ENCODE peak calls at places on chromosomes 5 and 9, in eight cellular contexts. One of them, this sample, is unnamed.

GRCh38 chr9:97528529-97529230 is 27.2 kb downstream of the TMOD1 start:
- DNase-seq in mammary epithelial cell: no peak
- DNase-seq in pancreas: no peak
- DNase-seq in CD8-positive, alpha-beta T cell: no peak
- DNase-seq in CD4-positive, alpha-beta T cell: no peak
- DNase-seq in kidney: no peak
- DNase-seq in heart right ventricle: peak; percentile 41
- DNase-seq in aorta: no peak
- DNase-seq in this sample: no peak

GRCh38 chr5:156947933-156948332 is 15.1 kb downstream of the TIMD4 start:
- DNase-seq in mammary epithelial cell: no peak
- DNase-seq in pancreas: no peak
- DNase-seq in CD8-positive, alpha-beta T cell: no peak
- DNase-seq in CD4-positive, alpha-beta T cell: no peak
- DNase-seq in kidney: no peak
- DNase-seq in heart right ventricle: no peak
- DNase-seq in aorta: no peak
- DNase-seq in this sample: no peak

GRCh38 chr9:81562221-81563019 is 126.9 kb downstream of the TLE1 start:
- DNase-seq in mammary epithelial cell: peak; percentile 91
- DNase-seq in pancreas: peak; percentile 58
- DNase-seq in CD8-positive, alpha-beta T cell: no peak
- DNase-seq in CD4-positive, alpha-beta T cell: no peak
- DNase-seq in kidney: peak; percentile 92
- DNase-seq in heart right ventricle: peak; percentile 63
- DNase-seq in aorta: no peak
- DNase-seq in this sample: no peak

GRCh38 chr9:13719981-13720380 is 440.5 kb upstream of the MPDZ start:
- DNase-seq in mammary epithelial cell: peak; percentile 84
- DNase-seq in pancreas: no peak
- DNase-seq in CD8-positive, alpha-beta T cell: no peak
- DNase-seq in CD4-positive, alpha-beta T cell: no peak
- DNase-seq in kidney: no peak
- DNase-seq in heart right ventricle: no peak
- DNase-seq in aorta: no peak
- DNase-seq in this sample: no peak

GRCh38 chr9:126155756-126156664 is 170.6 kb upstream of the MVB12B start:
- DNase-seq in mammary epithelial cell: no peak
- DNase-seq in pancreas: no peak
- DNase-seq in CD8-positive, alpha-beta T cell: no peak
- DNase-seq in CD4-positive, alpha-beta T cell: no peak
- DNase-seq in kidney: peak; percentile 39
- DNase-seq in heart right ventricle: no peak
- DNase-seq in aorta: no peak
- DNase-seq in this sample: peak; percentile 41

GRCh38 chr9:89850153-89850552 is 245.3 kb downstream of the GADD45G start:
- DNase-seq in mammary epithelial cell: no peak
- DNase-seq in pancreas: peak; percentile 18
- DNase-seq in CD8-positive, alpha-beta T cell: no peak
- DNase-seq in CD4-positive, alpha-beta T cell: no peak
- DNase-seq in kidney: no peak
- DNase-seq in heart right ventricle: no peak
- DNase-seq in aorta: no peak
- DNase-seq in this sample: peak; percentile 37

GRCh38 chr5:77871946-77872345 is 95.8 kb upstream of the TBCA start:
- DNase-seq in mammary epithelial cell: no peak
- DNase-seq in pancreas: no peak
- DNase-seq in CD8-positive, alpha-beta T cell: no peak
- DNase-seq in CD4-positive, alpha-beta T cell: no peak
- DNase-seq in kidney: no peak
- DNase-seq in heart right ventricle: no peak
- DNase-seq in aorta: no peak
- DNase-seq in this sample: no peak

GRCh38 chr5:134803821-134804220 is 41.9 kb upstream of the C5orf24 start:
- DNase-seq in mammary epithelial cell: no peak
- DNase-seq in pancreas: no peak
- DNase-seq in CD8-positive, alpha-beta T cell: no peak
- DNase-seq in CD4-positive, alpha-beta T cell: no peak
- DNase-seq in kidney: no peak
- DNase-seq in heart right ventricle: no peak
- DNase-seq in aorta: no peak
- DNase-seq in this sample: no peak

GRCh38 chr5:168295574-168296201 is 4.2 kb downstream of the WWC1 start:
- DNase-seq in mammary epithelial cell: peak; percentile 55
- DNase-seq in pancreas: no peak
- DNase-seq in CD8-positive, alpha-beta T cell: no peak
- DNase-seq in CD4-positive, alpha-beta T cell: no peak
- DNase-seq in kidney: peak; percentile 75
- DNase-seq in heart right ventricle: no peak
- DNase-seq in aorta: no peak
- DNase-seq in this sample: no peak

GRCh38 chr5:158600679-158601078 is 499.0 kb downstream of the EBF1 start:
- DNase-seq in mammary epithelial cell: no peak
- DNase-seq in pancreas: no peak
- DNase-seq in CD8-positive, alpha-beta T cell: no peak
- DNase-seq in CD4-positive, alpha-beta T cell: no peak
- DNase-seq in kidney: no peak
- DNase-seq in heart right ventricle: no peak
- DNase-seq in aorta: no peak
- DNase-seq in this sample: no peak

GRCh38 chr9:28491121-28491520 is 917.8 kb upstream of the C9orf72 start:
- DNase-seq in mammary epithelial cell: no peak
- DNase-seq in pancreas: no peak
- DNase-seq in CD8-positive, alpha-beta T cell: no peak
- DNase-seq in CD4-positive, alpha-beta T cell: no peak
- DNase-seq in kidney: no peak
- DNase-seq in heart right ventricle: no peak
- DNase-seq in aorta: no peak
- DNase-seq in this sample: no peak

GRCh38 chr9:469672-470040 is 255.0 kb downstream of the DOCK8 start:
- DNase-seq in mammary epithelial cell: no peak
- DNase-seq in pancreas: peak; percentile 63
- DNase-seq in CD8-positive, alpha-beta T cell: no peak
- DNase-seq in CD4-positive, alpha-beta T cell: no peak
- DNase-seq in kidney: peak; percentile 77
- DNase-seq in heart right ventricle: peak; percentile 16
- DNase-seq in aorta: peak; percentile 47
- DNase-seq in this sample: peak; percentile 88

GRCh38 chr5:54861212-54861894 is 124.0 kb downstream of the ESM1 start:
- DNase-seq in mammary epithelial cell: no peak
- DNase-seq in pancreas: no peak
- DNase-seq in CD8-positive, alpha-beta T cell: no peak
- DNase-seq in CD4-positive, alpha-beta T cell: no peak
- DNase-seq in kidney: no peak
- DNase-seq in heart right ventricle: no peak
- DNase-seq in aorta: no peak
- DNase-seq in this sample: no peak

GRCh38 chr5:94217216-94217615 is 401.2 kb downstream of the KIAA0825 start:
- DNase-seq in mammary epithelial cell: no peak
- DNase-seq in pancreas: no peak
- DNase-seq in CD8-positive, alpha-beta T cell: no peak
- DNase-seq in CD4-positive, alpha-beta T cell: no peak
- DNase-seq in kidney: no peak
- DNase-seq in heart right ventricle: no peak
- DNase-seq in aorta: no peak
- DNase-seq in this sample: no peak

GRCh38 chr5:176389114-176389768 is 690 bp downstream of the HIGD2A start:
- DNase-seq in mammary epithelial cell: no peak
- DNase-seq in pancreas: no peak
- DNase-seq in CD8-positive, alpha-beta T cell: no peak
- DNase-seq in CD4-positive, alpha-beta T cell: no peak
- DNase-seq in kidney: no peak
- DNase-seq in heart right ventricle: no peak
- DNase-seq in aorta: no peak
- DNase-seq in this sample: peak; percentile 99

GRCh38 chr5:111227805-111228204 is 3.6 kb downstream of the CAMK4 start:
- DNase-seq in mammary epithelial cell: peak; percentile 61
- DNase-seq in pancreas: no peak
- DNase-seq in CD8-positive, alpha-beta T cell: no peak
- DNase-seq in CD4-positive, alpha-beta T cell: peak; percentile 60
- DNase-seq in kidney: no peak
- DNase-seq in heart right ventricle: no peak
- DNase-seq in aorta: peak; percentile 46
- DNase-seq in this sample: peak; percentile 76

GRCh38 chr5:138179277-138179857 is 455 bp downstream of the KIF20A start:
- DNase-seq in mammary epithelial cell: peak; percentile 9
- DNase-seq in pancreas: no peak
- DNase-seq in CD8-positive, alpha-beta T cell: no peak
- DNase-seq in CD4-positive, alpha-beta T cell: no peak
- DNase-seq in kidney: no peak
- DNase-seq in heart right ventricle: no peak
- DNase-seq in aorta: no peak
- DNase-seq in this sample: no peak

GRCh38 chr9:27528278-27528885 is 1.2 kb downstream of the MOB3B start:
- DNase-seq in mammary epithelial cell: peak; percentile 91
- DNase-seq in pancreas: peak; percentile 87
- DNase-seq in CD8-positive, alpha-beta T cell: peak; percentile 10
- DNase-seq in CD4-positive, alpha-beta T cell: peak; percentile 50
- DNase-seq in kidney: peak; percentile 92
- DNase-seq in heart right ventricle: peak; percentile 65
- DNase-seq in aorta: peak; percentile 85
- DNase-seq in this sample: peak; percentile 92

GRCh38 chr5:154755361-154756202 is at the start of gene LARP1:
- DNase-seq in mammary epithelial cell: peak; percentile 39
- DNase-seq in pancreas: peak; percentile 80
- DNase-seq in CD8-positive, alpha-beta T cell: no peak
- DNase-seq in CD4-positive, alpha-beta T cell: no peak
- DNase-seq in kidney: no peak
- DNase-seq in heart right ventricle: peak; percentile 42
- DNase-seq in aorta: peak; percentile 67
- DNase-seq in this sample: peak; percentile 93

DNA sequence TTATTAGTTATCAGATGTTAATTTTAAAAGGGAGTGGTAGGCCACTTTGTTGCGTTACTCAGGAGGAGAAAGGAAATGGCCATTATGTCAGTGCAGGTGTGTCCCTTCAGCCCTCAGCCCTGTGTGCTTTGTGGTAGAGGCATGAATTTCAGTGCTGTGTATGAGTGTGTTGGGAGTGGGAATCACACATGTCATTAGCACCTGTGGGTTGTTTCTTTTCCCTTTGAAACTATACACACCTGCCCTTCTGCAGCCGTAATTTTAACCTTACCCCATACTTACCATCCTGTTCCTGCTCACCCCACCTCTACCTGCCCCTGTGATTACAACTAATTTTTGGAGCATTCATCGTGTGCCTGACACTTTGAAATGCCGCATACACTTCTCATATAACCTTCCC is 156.4 kb downstream of the ARHGAP26 start:
- DNase-seq in mammary epithelial cell: no peak
- DNase-seq in pancreas: no peak
- DNase-seq in CD8-positive, alpha-beta T cell: no peak
- DNase-seq in CD4-positive, alpha-beta T cell: no peak
- DNase-seq in kidney: no peak
- DNase-seq in heart right ventricle: no peak
- DNase-seq in aorta: no peak
- DNase-seq in this sample: no peak
- H3K27ac ChIP-seq in mammary epithelial cell: no peak overlapping the region
- H3K27ac ChIP-seq in pancreas: peak overlapping the region; percentile 82
- H3K27ac ChIP-seq in CD8-positive, alpha-beta T cell: no peak overlapping the region
- H3K27ac ChIP-seq in CD4-positive, alpha-beta T cell: no peak overlapping the region
- H3K27ac ChIP-seq in kidney: no peak overlapping the region
- H3K27ac ChIP-seq in heart right ventricle: peak overlapping the region; percentile 80
- H3K27ac ChIP-seq in aorta: no peak overlapping the region
- H3K27ac ChIP-seq in this sample: peak overlapping the region; percentile 51

GRCh38 chr5:102975040-102975439 is 144.9 kb downstream of the GIN1 start:
- DNase-seq in mammary epithelial cell: no peak
- DNase-seq in pancreas: no peak
- DNase-seq in CD8-positive, alpha-beta T cell: no peak
- DNase-seq in CD4-positive, alpha-beta T cell: no peak
- DNase-seq in kidney: no peak
- DNase-seq in heart right ventricle: no peak
- DNase-seq in aorta: no peak
- DNase-seq in this sample: no peak
- H3K27ac ChIP-seq in mammary epithelial cell: no peak overlapping the region
- H3K27ac ChIP-seq in pancreas: no peak overlapping the region
- H3K27ac ChIP-seq in CD8-positive, alpha-beta T cell: no peak overlapping the region
- H3K27ac ChIP-seq in CD4-positive, alpha-beta T cell: no peak overlapping the region
- H3K27ac ChIP-seq in kidney: no peak overlapping the region
- H3K27ac ChIP-seq in heart right ventricle: no peak overlapping the region
- H3K27ac ChIP-seq in aorta: peak overlapping the region; percentile 82
- H3K27ac ChIP-seq in this sample: no peak overlapping the region

DNA sequence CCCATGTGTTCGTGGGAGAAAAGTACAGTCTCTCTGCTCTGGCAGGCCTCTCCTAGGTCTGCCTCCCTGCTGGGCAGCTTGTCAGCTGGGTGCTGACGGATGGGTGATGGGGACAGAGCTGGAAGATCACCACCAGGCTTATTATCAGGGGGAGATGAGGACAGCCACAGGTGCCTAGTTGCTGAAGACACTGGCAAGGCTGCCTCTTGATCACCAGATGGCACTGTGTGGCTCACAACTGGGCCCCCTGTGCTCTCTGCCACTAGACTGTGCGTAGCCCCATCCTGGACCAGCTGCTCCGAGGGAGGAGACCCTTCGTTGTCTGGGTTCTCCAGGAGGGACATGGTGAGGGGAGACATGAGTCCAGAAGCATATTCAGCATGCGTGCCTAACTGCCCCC is 73.0 kb downstream of the KIF24 start:
- DNase-seq in mammary epithelial cell: no peak
- DNase-seq in pancreas: no peak
- DNase-seq in CD8-positive, alpha-beta T cell: no peak
- DNase-seq in CD4-positive, alpha-beta T cell: no peak
- DNase-seq in kidney: no peak
- DNase-seq in heart right ventricle: no peak
- DNase-seq in aorta: no peak
- DNase-seq in this sample: no peak
- H3K27ac ChIP-seq in mammary epithelial cell: no peak overlapping the region
- H3K27ac ChIP-seq in pancreas: no peak overlapping the region
- H3K27ac ChIP-seq in CD8-positive, alpha-beta T cell: no peak overlapping the region
- H3K27ac ChIP-seq in CD4-positive, alpha-beta T cell: no peak overlapping the region
- H3K27ac ChIP-seq in kidney: no peak overlapping the region
- H3K27ac ChIP-seq in heart right ventricle: no peak overlapping the region
- H3K27ac ChIP-seq in aorta: no peak overlapping the region
- H3K27ac ChIP-seq in this sample: no peak overlapping the region

GRCh38 chr5:172771439-172772111 is 580 bp upstream of the DUSP1 start:
- DNase-seq in mammary epithelial cell: peak; percentile 28
- DNase-seq in pancreas: no peak
- DNase-seq in CD8-positive, alpha-beta T cell: no peak
- DNase-seq in CD4-positive, alpha-beta T cell: no peak
- DNase-seq in kidney: no peak
- DNase-seq in heart right ventricle: no peak
- DNase-seq in aorta: no peak
- DNase-seq in this sample: no peak

GRCh38 chr5:172772112-172772906 is 1.3 kb upstream of the DUSP1 start:
- DNase-seq in mammary epithelial cell: peak; percentile 83
- DNase-seq in pancreas: peak; percentile 88
- DNase-seq in CD8-positive, alpha-beta T cell: peak; percentile 82
- DNase-seq in CD4-positive, alpha-beta T cell: peak; percentile 81
- DNase-seq in kidney: peak; percentile 99
- DNase-seq in heart right ventricle: peak; percentile 83
- DNase-seq in aorta: peak; percentile 97
- DNase-seq in this sample: peak; percentile 98

GRCh38 chr5:172775326-172776234 is 4.6 kb upstream of the DUSP1 start:
- DNase-seq in mammary epithelial cell: peak; percentile 90
- DNase-seq in pancreas: no peak
- DNase-seq in CD8-positive, alpha-beta T cell: no peak
- DNase-seq in CD4-positive, alpha-beta T cell: no peak
- DNase-seq in kidney: no peak
- DNase-seq in heart right ventricle: no peak
- DNase-seq in aorta: peak; percentile 83
- DNase-seq in this sample: peak; percentile 87

GRCh38 chr5:172774561-172775271 is 3.7 kb upstream of the DUSP1 start:
- DNase-seq in mammary epithelial cell: no peak
- DNase-seq in pancreas: no peak
- DNase-seq in CD8-positive, alpha-beta T cell: no peak
- DNase-seq in CD4-positive, alpha-beta T cell: no peak
- DNase-seq in kidney: no peak
- DNase-seq in heart right ventricle: no peak
- DNase-seq in aorta: no peak
- DNase-seq in this sample: no peak

GRCh38 chr5:172773481-172774469 is 2.8 kb upstream of the DUSP1 start:
- DNase-seq in mammary epithelial cell: peak; percentile 24
- DNase-seq in pancreas: no peak
- DNase-seq in CD8-positive, alpha-beta T cell: no peak
- DNase-seq in CD4-positive, alpha-beta T cell: no peak
- DNase-seq in kidney: no peak
- DNase-seq in heart right ventricle: no peak
- DNase-seq in aorta: no peak
- DNase-seq in this sample: peak; percentile 80
- H3K27ac ChIP-seq in mammary epithelial cell: peak overlapping the region; percentile 23
- H3K27ac ChIP-seq in pancreas: peak overlapping the region; percentile 99
- H3K27ac ChIP-seq in CD8-positive, alpha-beta T cell: no peak overlapping the region
- H3K27ac ChIP-seq in CD4-positive, alpha-beta T cell: peak overlapping the region; percentile 100
- H3K27ac ChIP-seq in kidney: no peak overlapping the region
- H3K27ac ChIP-seq in heart right ventricle: peak overlapping the region; percentile 100
- H3K27ac ChIP-seq in aorta: peak overlapping the region; percentile 68
- H3K27ac ChIP-seq in this sample: peak overlapping the region; percentile 100

This sample was measured in spleen.